ENCODE peak calls at places on chromosomes 3 and 15, in seven cellular contexts. One of them, this sample, is unnamed.

GRCh38 chr3:190225186-190225692 is 97.0 kb downstream of the CLDN1 start:
- DNase-seq in heart right ventricle: no peak
- DNase-seq in AG09309: no peak
- DNase-seq in pancreas: peak
- DNase-seq in GM13976: no peak
- DNase-seq in neural crest cell: no peak
- DNase-seq in thoracic aorta: no peak
- DNase-seq in this sample: no peak

GRCh38 chr15:101250331-101250730 is 1.5 kb downstream of the CHSY1 start:
- DNase-seq in thoracic aorta: no peak
- DNase-seq in heart right ventricle: no peak
- DNase-seq in AG09309: no peak
- DNase-seq in GM13976: no peak
- DNase-seq in pancreas: no peak
- DNase-seq in neural crest cell: no peak
- DNase-seq in this sample: no peak

GRCh38 chr15:49900036-49900435 is 219.0 kb downstream of the ATP8B4 start:
- DNase-seq in neural crest cell: no peak
- DNase-seq in AG09309: no peak
- DNase-seq in thoracic aorta: no peak
- DNase-seq in GM13976: no peak
- DNase-seq in pancreas: no peak
- DNase-seq in heart right ventricle: no peak
- DNase-seq in this sample: no peak

GRCh38 chr3:33035596-33035995 is 61.4 kb downstream of the GLB1 start:
- DNase-seq in GM13976: no peak
- DNase-seq in AG09309: no peak
- DNase-seq in neural crest cell: no peak
- DNase-seq in pancreas: no peak
- DNase-seq in heart right ventricle: no peak
- DNase-seq in thoracic aorta: no peak
- DNase-seq in this sample: no peak

GRCh38 chr3:187450791-187451190 is 82.6 kb downstream of the RTP4 start:
- DNase-seq in neural crest cell: no peak
- DNase-seq in pancreas: no peak
- DNase-seq in AG09309: no peak
- DNase-seq in heart right ventricle: no peak
- DNase-seq in thoracic aorta: no peak
- DNase-seq in GM13976: no peak
- DNase-seq in this sample: no peak

GRCh38 chr15:74542192-74543042 is 1.4 kb downstream of the ARID3B start:
- DNase-seq in neural crest cell: no peak
- DNase-seq in AG09309: no peak
- DNase-seq in pancreas: no peak
- DNase-seq in GM13976: no peak
- DNase-seq in thoracic aorta: no peak
- DNase-seq in heart right ventricle: no peak
- DNase-seq in this sample: no peak

GRCh38 chr3:44074181-44074580 is 167.5 kb upstream of the TOPAZ1 start:
- DNase-seq in GM13976: no peak
- DNase-seq in AG09309: no peak
- DNase-seq in pancreas: no peak
- DNase-seq in thoracic aorta: no peak
- DNase-seq in heart right ventricle: no peak
- DNase-seq in neural crest cell: no peak
- DNase-seq in this sample: no peak

GRCh38 chr3:39977058-39977794 is 167.8 kb downstream of the MYRIP start:
- DNase-seq in neural crest cell: no peak
- DNase-seq in thoracic aorta: no peak
- DNase-seq in GM13976: no peak
- DNase-seq in AG09309: no peak
- DNase-seq in heart right ventricle: no peak
- DNase-seq in pancreas: no peak
- DNase-seq in this sample: no peak

GRCh38 chr3:172376402-172376801 is 71.9 kb downstream of the GHSR start:
- DNase-seq in thoracic aorta: no peak
- DNase-seq in pancreas: no peak
- DNase-seq in heart right ventricle: no peak
- DNase-seq in GM13976: no peak
- DNase-seq in neural crest cell: no peak
- DNase-seq in AG09309: no peak
- DNase-seq in this sample: no peak

GRCh38 chr3:142209655-142210054 is 15.7 kb downstream of the GK5 start:
- DNase-seq in AG09309: peak
- DNase-seq in heart right ventricle: no peak
- DNase-seq in thoracic aorta: peak
- DNase-seq in GM13976: no peak
- DNase-seq in pancreas: no peak
- DNase-seq in neural crest cell: no peak
- DNase-seq in this sample: no peak

GRCh38 chr3:142210608-142211007 is 14.8 kb downstream of the GK5 start:
- DNase-seq in pancreas: no peak
- DNase-seq in thoracic aorta: no peak
- DNase-seq in AG09309: no peak
- DNase-seq in GM13976: no peak
- DNase-seq in neural crest cell: no peak
- DNase-seq in heart right ventricle: no peak
- DNase-seq in this sample: no peak

GRCh38 chr3:142210144-142210543 is 15.2 kb downstream of the GK5 start:
- DNase-seq in neural crest cell: no peak
- DNase-seq in thoracic aorta: no peak
- DNase-seq in GM13976: no peak
- DNase-seq in pancreas: no peak
- DNase-seq in AG09309: no peak
- DNase-seq in heart right ventricle: no peak
- DNase-seq in this sample: no peak

GRCh38 chr3:142213298-142213697 is 12.1 kb downstream of the GK5 start:
- DNase-seq in thoracic aorta: no peak
- DNase-seq in AG09309: peak
- DNase-seq in neural crest cell: no peak
- DNase-seq in pancreas: no peak
- DNase-seq in GM13976: no peak
- DNase-seq in heart right ventricle: no peak
- DNase-seq in this sample: no peak

DNA sequence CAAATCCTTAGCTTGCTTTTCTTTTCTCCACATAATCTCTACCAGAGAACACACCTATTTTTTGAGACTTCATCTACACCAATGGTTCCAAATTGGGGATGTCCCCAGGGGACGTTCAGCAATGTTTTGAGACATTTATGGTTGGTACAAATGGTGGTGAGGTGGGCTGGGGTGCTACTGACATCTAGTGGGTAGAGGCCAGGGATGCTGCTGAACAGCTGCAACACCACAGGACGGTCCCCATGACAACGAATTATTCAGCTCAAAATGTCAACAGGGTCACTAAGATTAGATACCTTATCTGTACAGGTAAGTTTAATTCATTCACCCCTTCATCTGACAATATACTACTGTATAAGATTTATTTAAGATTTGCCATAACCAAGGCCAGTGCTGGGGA is 14.4 kb downstream of the GK5 start:
- DNase-seq in heart right ventricle: no peak
- DNase-seq in GM13976: no peak
- DNase-seq in pancreas: no peak
- DNase-seq in neural crest cell: no peak
- DNase-seq in thoracic aorta: no peak
- DNase-seq in AG09309: no peak
- DNase-seq in this sample: peak
- TF ChIP-seq CTCF in heart right ventricle: peak
- TF ChIP-seq CTCF in GM13976: no peak
- TF ChIP-seq CTCF in pancreas: no peak
- TF ChIP-seq CTCF in neural crest cell: peak
- TF ChIP-seq CTCF in thoracic aorta: no peak
- TF ChIP-seq CTCF in AG09309: no peak
- TF ChIP-seq CTCF in this sample: no peak

GRCh38 chr3:169641167-169641566 is 22.3 kb downstream of the MECOM start:
- DNase-seq in thoracic aorta: no peak
- DNase-seq in pancreas: no peak
- DNase-seq in heart right ventricle: no peak
- DNase-seq in AG09309: no peak
- DNase-seq in GM13976: no peak
- DNase-seq in neural crest cell: no peak
- DNase-seq in this sample: no peak

GRCh38 chr3:169636928-169637327 is 26.6 kb downstream of the MECOM start:
- DNase-seq in neural crest cell: no peak
- DNase-seq in AG09309: no peak
- DNase-seq in GM13976: no peak
- DNase-seq in thoracic aorta: no peak
- DNase-seq in heart right ventricle: no peak
- DNase-seq in pancreas: no peak
- DNase-seq in this sample: no peak

GRCh38 chr3:169640467-169641148 is 22.9 kb downstream of the MECOM start:
- DNase-seq in pancreas: no peak
- DNase-seq in thoracic aorta: no peak
- DNase-seq in GM13976: no peak
- DNase-seq in neural crest cell: no peak
- DNase-seq in heart right ventricle: no peak
- DNase-seq in AG09309: no peak
- DNase-seq in this sample: no peak

GRCh38 chr3:169634618-169635236 is 28.8 kb downstream of the MECOM start:
- DNase-seq in pancreas: peak
- DNase-seq in AG09309: no peak
- DNase-seq in GM13976: no peak
- DNase-seq in heart right ventricle: no peak
- DNase-seq in thoracic aorta: no peak
- DNase-seq in neural crest cell: no peak
- DNase-seq in this sample: no peak

GRCh38 chr3:169637731-169638130 is 25.8 kb downstream of the MECOM start:
- DNase-seq in neural crest cell: no peak
- DNase-seq in AG09309: no peak
- DNase-seq in heart right ventricle: no peak
- DNase-seq in pancreas: no peak
- DNase-seq in GM13976: no peak
- DNase-seq in thoracic aorta: no peak
- DNase-seq in this sample: no peak
- TF ChIP-seq CTCF in neural crest cell: no peak
- TF ChIP-seq CTCF in AG09309: no peak
- TF ChIP-seq CTCF in heart right ventricle: no peak
- TF ChIP-seq CTCF in pancreas: no peak
- TF ChIP-seq CTCF in GM13976: no peak
- TF ChIP-seq CTCF in thoracic aorta: no peak
- TF ChIP-seq CTCF in this sample: no peak

GRCh38 chr15:60370105-60370803 is 27.5 kb downstream of the ANXA2 start:
- DNase-seq in thoracic aorta: no peak
- DNase-seq in neural crest cell: no peak
- DNase-seq in GM13976: no peak
- DNase-seq in heart right ventricle: no peak
- DNase-seq in pancreas: no peak
- DNase-seq in AG09309: no peak
- DNase-seq in this sample: no peak

GRCh38 chr15:60369696-60370095 is 28.1 kb downstream of the ANXA2 start:
- DNase-seq in heart right ventricle: no peak
- DNase-seq in neural crest cell: no peak
- DNase-seq in AG09309: no peak
- DNase-seq in thoracic aorta: no peak
- DNase-seq in pancreas: no peak
- DNase-seq in GM13976: no peak
- DNase-seq in this sample: no peak

GRCh38 chr15:60372756-60373155 is 25.0 kb downstream of the ANXA2 start:
- DNase-seq in neural crest cell: no peak
- DNase-seq in GM13976: no peak
- DNase-seq in thoracic aorta: no peak
- DNase-seq in pancreas: no peak
- DNase-seq in AG09309: no peak
- DNase-seq in heart right ventricle: no peak
- DNase-seq in this sample: no peak

GRCh38 chr15:60372223-60372622 is 25.6 kb downstream of the ANXA2 start:
- DNase-seq in AG09309: no peak
- DNase-seq in GM13976: no peak
- DNase-seq in pancreas: no peak
- DNase-seq in heart right ventricle: no peak
- DNase-seq in thoracic aorta: no peak
- DNase-seq in neural crest cell: no peak
- DNase-seq in this sample: no peak

DNA sequence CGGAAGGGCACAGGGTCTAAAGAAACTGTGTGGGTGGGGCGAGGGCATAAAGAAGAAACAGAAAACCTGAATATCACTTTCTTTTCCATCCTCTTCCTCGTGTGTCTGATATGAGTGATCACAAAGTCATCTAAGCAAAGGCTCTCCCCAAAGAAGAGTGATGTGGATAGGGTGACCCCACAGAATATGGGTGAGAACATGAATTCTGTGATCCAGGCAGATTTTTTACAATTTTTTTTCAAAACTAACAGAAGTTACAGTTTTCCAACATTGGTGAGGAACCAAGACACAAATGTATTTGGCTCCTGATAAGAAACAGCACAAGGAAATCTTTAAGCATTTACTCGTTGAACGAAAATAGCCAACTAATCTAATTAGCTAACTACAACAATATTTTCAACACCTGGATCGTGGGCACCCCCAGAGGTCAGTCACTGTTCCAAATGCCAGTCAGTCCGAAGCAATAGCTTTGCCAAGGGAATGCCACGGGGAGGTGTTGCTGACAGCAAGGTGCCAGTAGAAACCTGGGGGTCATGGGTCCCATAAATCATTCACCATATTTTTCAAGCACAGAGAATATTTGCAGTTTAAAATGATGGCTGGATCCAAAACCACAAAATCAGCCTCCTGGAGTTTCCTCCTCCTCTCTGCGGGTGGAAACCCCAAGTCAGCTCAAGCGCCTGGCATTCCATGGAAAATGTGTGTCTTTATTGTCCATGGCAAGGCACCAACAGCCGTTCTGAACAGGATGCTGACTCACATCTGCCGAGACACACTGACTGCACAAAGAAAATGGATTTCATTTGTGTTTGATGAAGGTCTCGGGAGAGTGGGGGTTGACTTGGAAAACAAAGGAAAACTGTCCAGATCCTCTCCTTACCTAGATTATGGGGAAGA is 26.7 kb downstream of the ANXA2 start:
- DNase-seq in GM13976: no peak
- DNase-seq in pancreas: peak
- DNase-seq in thoracic aorta: peak
- DNase-seq in neural crest cell: no peak
- DNase-seq in heart right ventricle: no peak
- DNase-seq in AG09309: peak
- DNase-seq in this sample: no peak
- TF ChIP-seq CTCF in GM13976: no peak
- TF ChIP-seq CTCF in pancreas: no peak
- TF ChIP-seq CTCF in thoracic aorta: no peak
- TF ChIP-seq CTCF in neural crest cell: no peak
- TF ChIP-seq CTCF in heart right ventricle: no peak
- TF ChIP-seq CTCF in AG09309: no peak
- TF ChIP-seq CTCF in this sample: no peak

DNA sequence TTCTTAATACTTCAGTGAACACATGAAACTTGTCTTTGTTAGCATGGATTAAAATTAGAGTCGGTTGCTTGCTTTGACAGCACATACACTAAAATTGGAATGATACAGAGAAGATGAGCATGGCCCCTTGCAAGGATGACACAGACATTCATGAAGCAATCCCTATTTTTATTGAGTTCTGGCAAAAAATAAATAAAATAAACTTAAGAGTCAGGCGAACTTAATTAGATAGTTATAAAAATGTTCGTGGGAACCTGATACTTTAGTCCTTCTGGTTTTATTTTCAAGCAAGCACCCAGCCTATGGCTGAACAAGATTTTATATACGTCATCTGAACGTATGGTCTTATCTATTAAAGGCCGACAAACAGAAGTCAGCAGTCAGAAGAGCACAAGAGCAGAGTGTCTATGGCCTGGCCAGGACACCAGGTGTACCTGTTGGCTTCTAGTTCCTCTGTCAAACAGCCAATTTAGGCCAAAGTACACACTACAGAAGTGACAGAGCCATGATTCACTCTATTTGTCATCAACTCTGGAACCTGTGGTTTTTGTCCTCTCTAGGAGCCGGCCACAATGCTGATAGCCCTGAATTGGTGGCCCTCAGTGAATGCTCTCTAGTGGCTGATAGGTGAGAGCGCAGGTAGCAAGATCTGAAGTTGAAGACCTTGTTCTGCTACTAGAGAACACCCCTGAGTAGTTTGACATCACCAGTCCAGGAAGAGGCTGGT is 64.3 kb downstream of the LEO1 start:
- DNase-seq in pancreas: peak
- DNase-seq in neural crest cell: no peak
- DNase-seq in heart right ventricle: no peak
- DNase-seq in GM13976: no peak
- DNase-seq in AG09309: no peak
- DNase-seq in thoracic aorta: no peak
- DNase-seq in this sample: no peak
- TF ChIP-seq CTCF in pancreas: peak
- TF ChIP-seq CTCF in neural crest cell: no peak
- TF ChIP-seq CTCF in heart right ventricle: no peak
- TF ChIP-seq CTCF in GM13976: no peak
- TF ChIP-seq CTCF in AG09309: peak
- TF ChIP-seq CTCF in thoracic aorta: no peak
- TF ChIP-seq CTCF in this sample: no peak